ENCODE peak calls at places on chromosomes 6 and 20, in eight cellular contexts. F is astrocyte of the cerebellum, W is PC-3, I is RWPE1, A is choroid plexus epithelial cell, T is osteocyte, R is astrocyte of the spinal cord, B is tibial artery. X is an unnamed sample.

GRCh38 chr6:88166493-88166900 is 350 bp upstream of the CNR1 start:
- DNase-seq in I (no peak), F (no peak), R (no peak), A (no peak), W (no peak), B (no peak), T (no peak), X (no peak)

GRCh38 chr6:166598441-166599138 is 12.1 kb upstream of the RAMACL start:
- DNase-seq in B (peak; percentile 79), I (no peak), A (peak; percentile 92), R (peak; percentile 89), W (no peak), T (peak; percentile 68), F (peak; percentile 81), X (no peak)

GRCh38 chr6:19873031-19873430 is 35.9 kb downstream of the ID4 start:
- DNase-seq in R (no peak), A (no peak), W (peak; percentile 10), F (no peak), T (no peak), I (no peak), B (no peak), X (no peak)

GRCh38 chr6:36418558-36418957 is 24.1 kb downstream of the PXT1 start:
- DNase-seq in F (no peak), T (no peak), W (peak; percentile 24), B (no peak), I (no peak), R (no peak), A (no peak), X (no peak)

GRCh38 chr6:136780972-136781371 is 11.3 kb downstream of the MAP3K5 start:
- DNase-seq in T (no peak), A (no peak), B (no peak), W (no peak), F (no peak), R (no peak), I (no peak), X (no peak)

GRCh38 chr6:163986313-163986712 is 571.8 kb downstream of the QKI start:
- DNase-seq in A (peak; percentile 53), B (no peak), R (peak; percentile 32), T (no peak), W (no peak), I (no peak), F (no peak), X (no peak)

GRCh38 chr6:162627362-162627761 is 100.2 kb downstream of the PRKN start:
- DNase-seq in I (no peak), W (no peak), F (no peak), A (no peak), T (no peak), R (no peak), B (no peak), X (no peak)

GRCh38 chr6:53744321-53744720 is 50.5 kb upstream of the LRRC1 start:
- DNase-seq in R (no peak), F (no peak), I (peak; percentile 64), A (no peak), T (no peak), W (peak; percentile 86), B (no peak), X (no peak)

GRCh38 chr6:170153436-170154319 is 137.2 kb downstream of the DLL1 start:
- DNase-seq in F (no peak), W (no peak), A (no peak), T (no peak), B (no peak), I (no peak), R (no peak), X (no peak)

GRCh38 chr6:33126101-33126714 is 50.4 kb downstream of the HLA-DPB1 start:
- DNase-seq in R (peak; percentile 4), B (peak; percentile 66), I (no peak), F (no peak), T (no peak), W (peak; percentile 62), A (peak; percentile 50), X (peak; percentile 75)

GRCh38 chr6:7073810-7074525 is 33.8 kb upstream of the RREB1 start:
- DNase-seq in A (no peak), W (no peak), I (no peak), F (no peak), T (no peak), B (peak; percentile 55), R (no peak), X (no peak)

GRCh38 chr6:89781070-89782034 is 38.2 kb downstream of the MDN1 start:
- DNase-seq in F (no peak), W (no peak), R (no peak), I (no peak), B (no peak), A (no peak), T (no peak), X (no peak)

GRCh38 chr6:163263196-163263595 is 151.3 kb upstream of the QKI start:
- DNase-seq in A (peak; percentile 76), W (no peak), F (peak; percentile 18), R (peak; percentile 56), B (no peak), I (no peak), T (no peak), X (no peak)

GRCh38 chr20:31720486-31721407 is 1.9 kb downstream of the BCL2L1 start:
- DNase-seq in I (no peak), B (no peak), T (no peak), A (no peak), R (no peak), W (peak; percentile 13), F (no peak), X (no peak)
- TF ChIP-seq CTCF in I (no peak), B (no peak), T (no peak), A (peak; percentile 11), R (no peak), W (no peak), F (peak; percentile 13), X (no peak)

DNA sequence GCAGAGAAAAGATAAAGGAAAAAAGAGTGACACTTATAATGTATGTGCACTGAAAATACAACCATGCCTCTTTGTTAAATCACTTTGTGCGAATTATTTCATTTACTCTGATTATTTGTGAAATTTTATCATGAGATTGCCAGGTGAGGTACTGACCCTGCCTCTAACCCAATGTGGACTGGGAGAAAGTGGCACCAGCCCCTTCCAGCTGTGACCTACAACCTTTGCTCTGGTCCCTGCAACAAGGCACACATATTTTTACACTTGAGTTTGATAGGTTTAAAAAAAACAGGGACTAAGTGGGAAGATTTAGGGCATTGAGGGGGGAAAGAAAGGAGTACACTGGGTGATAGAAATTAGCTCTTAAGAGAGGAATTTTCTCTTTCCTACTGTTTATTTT is 80.3 kb upstream of the ISM1 start:
- DNase-seq in R (no peak), F (no peak), I (no peak), B (no peak), T (no peak), W (no peak), A (no peak), X (no peak)
- TF ChIP-seq CTCF in R (no peak), F (no peak), I (no peak), B (no peak), T (no peak), W (no peak), A (no peak), X (no peak)

GRCh38 chr6:161618816-161619454 is 345.1 kb upstream of the AGPAT4 start:
- DNase-seq in A (peak; percentile 63), R (peak; percentile 71), F (peak; percentile 65), I (peak; percentile 48), W (peak; percentile 36), B (no peak), T (no peak), X (no peak)
- TF ChIP-seq CTCF in A (peak; percentile 66), R (peak; percentile 68), F (peak; percentile 74), I (peak; percentile 57), W (peak; percentile 43), B (peak; percentile 22), T (peak; percentile 75), X (no peak)

GRCh38 chr6:38169221-38169674 is 349.7 kb downstream of the ZFAND3 start:
- DNase-seq in F (no peak), R (no peak), T (no peak), W (no peak), I (no peak), B (no peak), A (no peak), X (no peak)
- TF ChIP-seq CTCF in F (no peak), R (no peak), T (no peak), W (no peak), I (no peak), B (no peak), A (no peak), X (no peak)